ENCODE peak calls at places on chromosome 4, in ten cellular contexts. One of them, this sample, is unnamed.
A peak's percentile ranks its signal among the peaks of the same experiment; 100 is the strongest.

GRCh38 chr4:100738388-100739165 is 220.8 kb upstream of the EMCN start:
- DNase-seq in cardiac septum: peak; percentile 72
- DNase-seq in neuronal stem cell: no peak
- DNase-seq in NCI-H748 treated with DMSO at 0.1 percent for 48 hours: no peak
- DNase-seq in BJ: peak; percentile 68
- DNase-seq in iPS DF 19.7: no peak
- DNase-seq in foreskin fibroblast: peak; percentile 93
- DNase-seq in COR-L47: no peak
- DNase-seq in colonic mucosa: peak; percentile 38
- DNase-seq in HS-5: peak; percentile 71
- DNase-seq in this sample: no peak

GRCh38 chr4:155405059-155405458 is 28.3 kb upstream of the MAP9 start:
- DNase-seq in cardiac septum: no peak
- DNase-seq in neuronal stem cell: no peak
- DNase-seq in NCI-H748 treated with DMSO at 0.1 percent for 48 hours: no peak
- DNase-seq in BJ: no peak
- DNase-seq in iPS DF 19.7: no peak
- DNase-seq in foreskin fibroblast: peak; percentile 50
- DNase-seq in COR-L47: no peak
- DNase-seq in colonic mucosa: no peak
- DNase-seq in HS-5: no peak
- DNase-seq in this sample: no peak

GRCh38 chr4:88033309-88033708 is 25.9 kb downstream of the PKD2 start:
- DNase-seq in cardiac septum: no peak
- DNase-seq in neuronal stem cell: peak; percentile 35
- DNase-seq in NCI-H748 treated with DMSO at 0.1 percent for 48 hours: peak; percentile 9
- DNase-seq in BJ: no peak
- DNase-seq in iPS DF 19.7: peak; percentile 23
- DNase-seq in foreskin fibroblast: peak; percentile 75
- DNase-seq in COR-L47: peak; percentile 13
- DNase-seq in colonic mucosa: peak; percentile 60
- DNase-seq in HS-5: no peak
- DNase-seq in this sample: peak; percentile 63

GRCh38 chr4:20641971-20642370 is 58.3 kb upstream of the PACRGL start:
- DNase-seq in cardiac septum: no peak
- DNase-seq in neuronal stem cell: no peak
- DNase-seq in NCI-H748 treated with DMSO at 0.1 percent for 48 hours: no peak
- DNase-seq in BJ: no peak
- DNase-seq in iPS DF 19.7: no peak
- DNase-seq in foreskin fibroblast: no peak
- DNase-seq in COR-L47: no peak
- DNase-seq in colonic mucosa: no peak
- DNase-seq in HS-5: no peak
- DNase-seq in this sample: no peak

GRCh38 chr4:73707918-73708577 is 32.3 kb upstream of the CXCL8 start:
- DNase-seq in cardiac septum: peak; percentile 78
- DNase-seq in neuronal stem cell: no peak
- DNase-seq in NCI-H748 treated with DMSO at 0.1 percent for 48 hours: no peak
- DNase-seq in BJ: peak; percentile 73
- DNase-seq in iPS DF 19.7: no peak
- DNase-seq in foreskin fibroblast: peak; percentile 93
- DNase-seq in COR-L47: no peak
- DNase-seq in colonic mucosa: peak; percentile 68
- DNase-seq in HS-5: peak; percentile 59
- DNase-seq in this sample: no peak

GRCh38 chr4:150960818-150961217 is 54.3 kb downstream of the LRBA start:
- DNase-seq in cardiac septum: no peak
- DNase-seq in neuronal stem cell: no peak
- DNase-seq in NCI-H748 treated with DMSO at 0.1 percent for 48 hours: no peak
- DNase-seq in BJ: no peak
- DNase-seq in iPS DF 19.7: peak; percentile 23
- DNase-seq in foreskin fibroblast: peak; percentile 38
- DNase-seq in COR-L47: no peak
- DNase-seq in colonic mucosa: peak; percentile 28
- DNase-seq in HS-5: no peak
- DNase-seq in this sample: no peak

GRCh38 chr4:36192922-36193321 is 51.4 kb downstream of the ARAP2 start:
- DNase-seq in cardiac septum: no peak
- DNase-seq in neuronal stem cell: no peak
- DNase-seq in NCI-H748 treated with DMSO at 0.1 percent for 48 hours: no peak
- DNase-seq in BJ: no peak
- DNase-seq in iPS DF 19.7: no peak
- DNase-seq in foreskin fibroblast: no peak
- DNase-seq in COR-L47: no peak
- DNase-seq in colonic mucosa: no peak
- DNase-seq in HS-5: no peak
- DNase-seq in this sample: no peak

GRCh38 chr4:99507762-99508161 is 3.1 kb upstream of the C4orf17 start:
- DNase-seq in cardiac septum: no peak
- DNase-seq in neuronal stem cell: no peak
- DNase-seq in NCI-H748 treated with DMSO at 0.1 percent for 48 hours: no peak
- DNase-seq in BJ: no peak
- DNase-seq in iPS DF 19.7: no peak
- DNase-seq in foreskin fibroblast: no peak
- DNase-seq in COR-L47: no peak
- DNase-seq in colonic mucosa: no peak
- DNase-seq in HS-5: no peak
- DNase-seq in this sample: no peak

GRCh38 chr4:133711817-133712216 is 489.8 kb downstream of the PABPC4L start:
- DNase-seq in cardiac septum: no peak
- DNase-seq in neuronal stem cell: no peak
- DNase-seq in NCI-H748 treated with DMSO at 0.1 percent for 48 hours: no peak
- DNase-seq in BJ: peak; percentile 7
- DNase-seq in iPS DF 19.7: no peak
- DNase-seq in foreskin fibroblast: no peak
- DNase-seq in COR-L47: no peak
- DNase-seq in colonic mucosa: no peak
- DNase-seq in HS-5: no peak
- DNase-seq in this sample: no peak

GRCh38 chr4:104491396-104491821 is 3.3 kb downstream of the CXXC4 start:
- DNase-seq in cardiac septum: no peak
- DNase-seq in neuronal stem cell: peak; percentile 69
- DNase-seq in NCI-H748 treated with DMSO at 0.1 percent for 48 hours: no peak
- DNase-seq in BJ: no peak
- DNase-seq in iPS DF 19.7: no peak
- DNase-seq in foreskin fibroblast: peak; percentile 28
- DNase-seq in COR-L47: peak; percentile 70
- DNase-seq in colonic mucosa: peak; percentile 47
- DNase-seq in HS-5: no peak
- DNase-seq in this sample: peak; percentile 74

GRCh38 chr4:100907465-100908454 is 389.9 kb upstream of the EMCN start:
- DNase-seq in cardiac septum: no peak
- DNase-seq in neuronal stem cell: no peak
- DNase-seq in NCI-H748 treated with DMSO at 0.1 percent for 48 hours: no peak
- DNase-seq in BJ: no peak
- DNase-seq in iPS DF 19.7: no peak
- DNase-seq in foreskin fibroblast: peak; percentile 23
- DNase-seq in COR-L47: no peak
- DNase-seq in colonic mucosa: no peak
- DNase-seq in HS-5: no peak
- DNase-seq in this sample: peak; percentile 11

GRCh38 chr4:168221298-168221697 is 97.3 kb downstream of the DDX60 start:
- DNase-seq in cardiac septum: no peak
- DNase-seq in neuronal stem cell: no peak
- DNase-seq in NCI-H748 treated with DMSO at 0.1 percent for 48 hours: peak; percentile 36
- DNase-seq in BJ: peak; percentile 18
- DNase-seq in iPS DF 19.7: no peak
- DNase-seq in foreskin fibroblast: peak; percentile 89
- DNase-seq in COR-L47: peak; percentile 54
- DNase-seq in colonic mucosa: no peak
- DNase-seq in HS-5: peak; percentile 50
- DNase-seq in this sample: no peak

GRCh38 chr4:31370866-31371465 is 650.8 kb downstream of the PCDH7 start:
- DNase-seq in cardiac septum: no peak
- DNase-seq in neuronal stem cell: peak; percentile 39
- DNase-seq in NCI-H748 treated with DMSO at 0.1 percent for 48 hours: peak; percentile 38
- DNase-seq in BJ: no peak
- DNase-seq in iPS DF 19.7: peak; percentile 38
- DNase-seq in foreskin fibroblast: peak; percentile 50
- DNase-seq in COR-L47: peak; percentile 53
- DNase-seq in colonic mucosa: no peak
- DNase-seq in HS-5: no peak
- DNase-seq in this sample: peak; percentile 50

GRCh38 chr4:110666030-110666429 is 43.2 kb upstream of the PITX2 start:
- DNase-seq in cardiac septum: no peak
- DNase-seq in neuronal stem cell: no peak
- DNase-seq in NCI-H748 treated with DMSO at 0.1 percent for 48 hours: no peak
- DNase-seq in BJ: no peak
- DNase-seq in iPS DF 19.7: no peak
- DNase-seq in foreskin fibroblast: peak; percentile 24
- DNase-seq in COR-L47: no peak
- DNase-seq in colonic mucosa: no peak
- DNase-seq in HS-5: no peak
- DNase-seq in this sample: no peak

GRCh38 chr4:83810428-83810827 is 274.5 kb downstream of the GPAT3 start:
- DNase-seq in cardiac septum: no peak
- DNase-seq in neuronal stem cell: no peak
- DNase-seq in NCI-H748 treated with DMSO at 0.1 percent for 48 hours: no peak
- DNase-seq in BJ: no peak
- DNase-seq in iPS DF 19.7: no peak
- DNase-seq in foreskin fibroblast: peak; percentile 8
- DNase-seq in COR-L47: no peak
- DNase-seq in colonic mucosa: no peak
- DNase-seq in HS-5: peak; percentile 29
- DNase-seq in this sample: no peak

GRCh38 chr4:17385403-17385802 is 126.5 kb downstream of the QDPR start:
- DNase-seq in cardiac septum: no peak
- DNase-seq in neuronal stem cell: no peak
- DNase-seq in NCI-H748 treated with DMSO at 0.1 percent for 48 hours: no peak
- DNase-seq in BJ: no peak
- DNase-seq in iPS DF 19.7: no peak
- DNase-seq in foreskin fibroblast: peak; percentile 49
- DNase-seq in COR-L47: no peak
- DNase-seq in colonic mucosa: no peak
- DNase-seq in HS-5: peak; percentile 16
- DNase-seq in this sample: no peak

GRCh38 chr4:52864816-52865215 is 2.7 kb downstream of the RASL11B start:
- DNase-seq in cardiac septum: no peak
- DNase-seq in neuronal stem cell: no peak
- DNase-seq in NCI-H748 treated with DMSO at 0.1 percent for 48 hours: peak; percentile 72
- DNase-seq in BJ: no peak
- DNase-seq in iPS DF 19.7: no peak
- DNase-seq in foreskin fibroblast: no peak
- DNase-seq in COR-L47: peak; percentile 86
- DNase-seq in colonic mucosa: no peak
- DNase-seq in HS-5: no peak
- DNase-seq in this sample: no peak

GRCh38 chr4:123304151-123305021 is 92.2 kb upstream of the SPRY1 start:
- DNase-seq in cardiac septum: no peak
- DNase-seq in neuronal stem cell: peak; percentile 89
- DNase-seq in NCI-H748 treated with DMSO at 0.1 percent for 48 hours: peak; percentile 32
- DNase-seq in BJ: no peak
- DNase-seq in iPS DF 19.7: peak; percentile 91
- DNase-seq in foreskin fibroblast: no peak
- DNase-seq in COR-L47: peak; percentile 92
- DNase-seq in colonic mucosa: no peak
- DNase-seq in HS-5: no peak
- DNase-seq in this sample: peak; percentile 23

GRCh38 chr4:36399762-36400353 is 118.4 kb downstream of the DTHD1 start:
- DNase-seq in cardiac septum: no peak
- DNase-seq in neuronal stem cell: no peak
- DNase-seq in NCI-H748 treated with DMSO at 0.1 percent for 48 hours: no peak
- DNase-seq in BJ: no peak
- DNase-seq in iPS DF 19.7: no peak
- DNase-seq in foreskin fibroblast: no peak
- DNase-seq in COR-L47: no peak
- DNase-seq in colonic mucosa: peak; percentile 29
- DNase-seq in HS-5: no peak
- DNase-seq in this sample: peak; percentile 29

GRCh38 chr4:90293320-90293719 is 166.1 kb downstream of the CCSER1 start:
- DNase-seq in cardiac septum: no peak
- DNase-seq in neuronal stem cell: no peak
- DNase-seq in NCI-H748 treated with DMSO at 0.1 percent for 48 hours: no peak
- DNase-seq in BJ: no peak
- DNase-seq in iPS DF 19.7: no peak
- DNase-seq in foreskin fibroblast: peak; percentile 19
- DNase-seq in COR-L47: no peak
- DNase-seq in colonic mucosa: no peak
- DNase-seq in HS-5: no peak
- DNase-seq in this sample: peak; percentile 11

GRCh38 chr4:153611679-153612078 is 72.4 kb upstream of the TLR2 start:
- DNase-seq in cardiac septum: no peak
- DNase-seq in neuronal stem cell: no peak
- DNase-seq in NCI-H748 treated with DMSO at 0.1 percent for 48 hours: no peak
- DNase-seq in BJ: no peak
- DNase-seq in iPS DF 19.7: no peak
- DNase-seq in foreskin fibroblast: peak; percentile 53
- DNase-seq in COR-L47: no peak
- DNase-seq in colonic mucosa: no peak
- DNase-seq in HS-5: peak; percentile 46
- DNase-seq in this sample: no peak

GRCh38 chr4:148004228-148004813 is 272.4 kb downstream of the ARHGAP10 start:
- DNase-seq in cardiac septum: no peak
- DNase-seq in neuronal stem cell: no peak
- DNase-seq in NCI-H748 treated with DMSO at 0.1 percent for 48 hours: no peak
- DNase-seq in BJ: no peak
- DNase-seq in iPS DF 19.7: no peak
- DNase-seq in foreskin fibroblast: no peak
- DNase-seq in COR-L47: no peak
- DNase-seq in colonic mucosa: no peak
- DNase-seq in HS-5: no peak
- DNase-seq in this sample: no peak

GRCh38 chr4:41776466-41776865 is 27.9 kb upstream of the PHOX2B start:
- DNase-seq in cardiac septum: no peak
- DNase-seq in neuronal stem cell: no peak
- DNase-seq in NCI-H748 treated with DMSO at 0.1 percent for 48 hours: no peak
- DNase-seq in BJ: no peak
- DNase-seq in iPS DF 19.7: no peak
- DNase-seq in foreskin fibroblast: no peak
- DNase-seq in COR-L47: no peak
- DNase-seq in colonic mucosa: no peak
- DNase-seq in HS-5: no peak
- DNase-seq in this sample: no peak

GRCh38 chr4:4533461-4534169 is 8.2 kb downstream of the STX18 start:
- DNase-seq in cardiac septum: no peak
- DNase-seq in neuronal stem cell: no peak
- DNase-seq in NCI-H748 treated with DMSO at 0.1 percent for 48 hours: no peak
- DNase-seq in BJ: no peak
- DNase-seq in iPS DF 19.7: no peak
- DNase-seq in foreskin fibroblast: no peak
- DNase-seq in COR-L47: no peak
- DNase-seq in colonic mucosa: no peak
- DNase-seq in HS-5: no peak
- DNase-seq in this sample: no peak

GRCh38 chr4:132227349-132228165 is 921.5 kb upstream of the PCDH10 start:
- DNase-seq in cardiac septum: no peak
- DNase-seq in neuronal stem cell: no peak
- DNase-seq in NCI-H748 treated with DMSO at 0.1 percent for 48 hours: no peak
- DNase-seq in BJ: no peak
- DNase-seq in iPS DF 19.7: peak; percentile 54
- DNase-seq in foreskin fibroblast: peak; percentile 48
- DNase-seq in COR-L47: peak; percentile 11
- DNase-seq in colonic mucosa: peak; percentile 24
- DNase-seq in HS-5: no peak
- DNase-seq in this sample: peak; percentile 41